ENCODE peak calls at places on chromosomes 1 and 21, in six cellular contexts. G, B, P, W, Z and U are unnamed samples.

GRCh38 chr1:244112646-244113045 is 61.6 kb downstream of the ZBTB18 start:
- DNase-seq in W (peak), Z (no peak), P (no peak), B (no peak), G (no peak), U (no peak)

GRCh38 chr1:230542054-230542453 is 100.2 kb upstream of the COG2 start:
- DNase-seq in B (no peak), G (no peak), Z (no peak), P (no peak), W (peak), U (no peak)

GRCh38 chr21:39001341-39001740 is 181.9 kb downstream of the PSMG1 start:
- DNase-seq in W (peak), G (no peak), Z (no peak), P (no peak), B (no peak), U (no peak)

GRCh38 chr21:19987671-19988070 is 1010.5 kb upstream of the NCAM2 start:
- DNase-seq in W (no peak), P (no peak), G (no peak), Z (no peak), B (no peak), U (no peak)

GRCh38 chr1:97461782-97462181 is 459.1 kb downstream of the DPYD start:
- DNase-seq in Z (no peak), G (no peak), W (no peak), P (no peak), B (no peak), U (no peak)

GRCh38 chr1:101178341-101178687 is 58.5 kb upstream of the S1PR1 start:
- DNase-seq in Z (no peak), B (no peak), G (no peak), P (no peak), W (peak), U (no peak)

GRCh38 chr1:153220606-153221303 is 3.4 kb downstream of the PRR9 start:
- DNase-seq in Z (no peak), B (no peak), W (no peak), G (no peak), P (no peak), U (peak)

GRCh38 chr1:8560611-8561544 is 243.0 kb downstream of the SLC45A1 start:
- DNase-seq in B (no peak), G (no peak), P (peak), Z (no peak), W (peak), U (peak)

GRCh38 chr1:68168545-68169065 is 63.7 kb downstream of the WLS start:
- DNase-seq in W (no peak), Z (no peak), G (no peak), B (no peak), P (no peak), U (no peak)

GRCh38 chr21:17901458-17902092 is 82.4 kb upstream of the C21orf91 start:
- DNase-seq in G (no peak), P (no peak), B (no peak), W (peak), Z (peak), U (no peak)

GRCh38 chr1:1178794-1179331 is 5.2 kb downstream of the TTLL10 start:
- DNase-seq in Z (no peak), B (no peak), G (no peak), W (no peak), P (no peak), U (no peak)

GRCh38 chr1:59564192-59564891 is 250.4 kb upstream of the HOOK1 start:
- DNase-seq in W (peak), P (no peak), B (no peak), G (no peak), Z (no peak), U (no peak)

GRCh38 chr1:93554883-93555872 is 107.3 kb downstream of the FNBP1L start:
- DNase-seq in W (no peak), G (no peak), B (no peak), P (no peak), Z (no peak), U (peak)

GRCh38 chr1:66330711-66331110 is 203.2 kb upstream of the SGIP1 start:
- DNase-seq in W (peak), B (no peak), Z (no peak), G (no peak), P (no peak), U (no peak)

GRCh38 chr1:42017730-42018129 is 99.0 kb upstream of the HIVEP3 start:
- DNase-seq in Z (no peak), P (no peak), G (no peak), B (no peak), W (no peak), U (no peak)

GRCh38 chr1:90458023-90458422 is 259.1 kb downstream of the BARHL2 start:
- DNase-seq in G (no peak), Z (no peak), P (no peak), B (no peak), W (no peak), U (no peak)

GRCh38 chr1:25185934-25186333 is 46.4 kb downstream of the SYF2 start:
- DNase-seq in G (no peak), P (no peak), B (no peak), Z (no peak), W (no peak), U (no peak)

GRCh38 chr1:220298470-220298869 is 26.2 kb upstream of the RAB3GAP2 start:
- DNase-seq in W (no peak), P (no peak), Z (peak), G (no peak), B (no peak), U (no peak)

GRCh38 chr1:85047472-85048295 is 616 bp downstream of the MCOLN3 start:
- DNase-seq in G (no peak), B (no peak), W (peak), P (no peak), Z (peak), U (no peak)

GRCh38 chr1:82934069-82934468 is 1064.9 kb downstream of the TTLL7 start:
- DNase-seq in W (no peak), B (peak), P (peak), Z (no peak), G (no peak), U (peak)

GRCh38 chr1:85048296-85049064 is at the start of gene MCOLN3:
- DNase-seq in Z (peak), B (no peak), G (no peak), W (peak), P (no peak), U (no peak)